ENCODE peak calls at places on chromosomes 6 and 20, in six cellular contexts. W is tibial artery; K is NCI-H1417; I is stimulated activated CD4-positive, alpha-beta T cell treated with anti-CD3 and anti-CD28 coated beads, Interleukin-2, amount 100 ng/mL, for 4 hours; Q is prostate gland; M is HEK293T. R is an unnamed sample.

GRCh38 chr6:36197739-36198221 is 1.2 kb downstream of the BRPF3 start:
- DNase-seq in W (no peak), K (no peak), I (no peak), Q (no peak), M (no peak), R (no peak)

GRCh38 chr20:15699431-15700146 is 873.7 kb downstream of the KIF16B start:
- DNase-seq in W (no peak), K (no peak), I (no peak), Q (no peak), M (peak), R (no peak)

GRCh38 chr20:23363257-23363649 is 1.3 kb downstream of the GZF1 start:
- DNase-seq in W (no peak), K (peak), I (no peak), Q (no peak), M (no peak), R (no peak)

GRCh38 chr6:132816665-132817064 is 2.3 kb downstream of the RPS12 start:
- DNase-seq in W (no peak), K (no peak), I (no peak), Q (no peak), M (no peak), R (no peak)

GRCh38 chr6:83707829-83708545 is 914 bp downstream of the SNAP91 start:
- DNase-seq in W (no peak), K (peak), I (no peak), Q (peak), M (peak), R (no peak)

GRCh38 chr6:151240036-151240685 is 394 bp downstream of the AKAP12 start:
- DNase-seq in W (peak), K (peak), I (no peak), Q (peak), M (peak), R (peak)

GRCh38 chr6:155523821-155524238 is 68.2 kb upstream of the NOX3 start:
- DNase-seq in W (no peak), K (peak), I (no peak), Q (no peak), M (no peak), R (no peak)

GRCh38 chr6:168201799-168202198 is 117.8 kb downstream of the DACT2 start:
- DNase-seq in W (no peak), K (no peak), I (no peak), Q (no peak), M (no peak), R (no peak)

GRCh38 chr6:160147146-160147536 is 25.5 kb downstream of the SLC22A1 start:
- DNase-seq in W (no peak), K (no peak), I (no peak), Q (no peak), M (no peak), R (no peak)

GRCh38 chr6:106056060-106056737 is 29.9 kb upstream of the PRDM1 start:
- DNase-seq in W (no peak), K (no peak), I (no peak), Q (no peak), M (no peak), R (no peak)

GRCh38 chr20:62924567-62925419 is 1.5 kb downstream of the DIDO1 start:
- DNase-seq in W (no peak), K (peak), I (no peak), Q (peak), M (no peak), R (peak)

GRCh38 chr6:115441671-115442070 is 619.0 kb downstream of the FRK start:
- DNase-seq in W (no peak), K (no peak), I (no peak), Q (no peak), M (no peak), R (no peak)

GRCh38 chr6:83461438-83461837 is 30.6 kb upstream of the ME1 start:
- DNase-seq in W (no peak), K (no peak), I (no peak), Q (no peak), M (no peak), R (no peak)

GRCh38 chr6:50952092-50952932 is 133.6 kb downstream of the TFAP2B start:
- DNase-seq in W (no peak), K (peak), I (no peak), Q (no peak), M (no peak), R (peak)

GRCh38 chr6:129206761-129207330 is 323.9 kb downstream of the LAMA2 start:
- DNase-seq in W (no peak), K (peak), I (no peak), Q (no peak), M (no peak), R (no peak)

GRCh38 chr6:43076928-43077809 is 1.1 kb downstream of the PTK7 start:
- DNase-seq in W (no peak), K (peak), I (no peak), Q (no peak), M (peak), R (peak)

GRCh38 chr20:48143435-48144081 is 358.3 kb upstream of the SULF2 start:
- DNase-seq in W (no peak), K (no peak), I (no peak), Q (no peak), M (no peak), R (no peak)

GRCh38 chr6:97064578-97064977 is 140.1 kb downstream of the KLHL32 start:
- DNase-seq in W (no peak), K (no peak), I (no peak), Q (no peak), M (no peak), R (no peak)